ENCODE peak calls at places on chromosome 22, in five cellular contexts. M is stomach, Q is keratinocyte, L is AG04450, P is pancreas. D is an unnamed sample.

GRCh38 chr22:28883917-28884753 is 763 bp downstream of the ZNRF3 start:
- DNase-seq in P (peak; percentile 65), Q (no peak), L (no peak), M (peak; percentile 43), D (no peak)

GRCh38 chr22:29308791-29309262 is 2.4 kb downstream of the GAS2L1 start:
- DNase-seq in Q (peak; percentile 57), M (no peak), L (no peak), P (no peak), D (no peak)

GRCh38 chr22:50218996-50219727 is 18.4 kb downstream of the SELENOO start:
- DNase-seq in Q (no peak), P (peak; percentile 96), L (peak; percentile 47), M (peak; percentile 98), D (peak; percentile 33)

GRCh38 chr22:46734830-46735453 is 3.1 kb downstream of the CERK start:
- DNase-seq in L (no peak), M (peak; percentile 56), P (no peak), Q (no peak), D (no peak)

GRCh38 chr22:31488988-31489617 is 539 bp downstream of the EIF4ENIF1 start:
- DNase-seq in Q (no peak), M (peak; percentile 36), P (peak; percentile 66), L (no peak), D (no peak)

GRCh38 chr22:29032584-29032983 is 29.0 kb downstream of the C22orf31 start:
- DNase-seq in L (no peak), M (peak; percentile 34), P (no peak), Q (no peak), D (no peak)

GRCh38 chr22:46355369-46355995 is 20.0 kb downstream of the TRMU start:
- DNase-seq in L (peak; percentile 13), M (peak; percentile 80), P (peak; percentile 84), Q (no peak), D (no peak)

GRCh38 chr22:33575041-33575440 is 345.2 kb downstream of the LARGE1 start:
- DNase-seq in L (no peak), Q (no peak), P (no peak), M (no peak), D (no peak)

GRCh38 chr22:50252081-50253045 is 1.3 kb upstream of the HDAC10 start:
- DNase-seq in M (peak; percentile 84), L (no peak), P (peak; percentile 79), Q (no peak), D (no peak)

GRCh38 chr22:50105529-50106100 is 15.8 kb downstream of the MOV10L1 start:
- DNase-seq in Q (no peak), L (no peak), M (no peak), P (no peak), D (peak; percentile 63)

GRCh38 chr22:23767303-23767672 is 484 bp downstream of the CHCHD10 start:
- DNase-seq in P (peak; percentile 46), Q (no peak), L (no peak), M (no peak), D (no peak)
- H3K27ac ChIP-seq in P (peak overlapping the region; percentile 73), Q (no peak overlapping the region), L (no peak overlapping the region), M (peak overlapping the region; percentile 85), D (no peak overlapping the region)

DNA sequence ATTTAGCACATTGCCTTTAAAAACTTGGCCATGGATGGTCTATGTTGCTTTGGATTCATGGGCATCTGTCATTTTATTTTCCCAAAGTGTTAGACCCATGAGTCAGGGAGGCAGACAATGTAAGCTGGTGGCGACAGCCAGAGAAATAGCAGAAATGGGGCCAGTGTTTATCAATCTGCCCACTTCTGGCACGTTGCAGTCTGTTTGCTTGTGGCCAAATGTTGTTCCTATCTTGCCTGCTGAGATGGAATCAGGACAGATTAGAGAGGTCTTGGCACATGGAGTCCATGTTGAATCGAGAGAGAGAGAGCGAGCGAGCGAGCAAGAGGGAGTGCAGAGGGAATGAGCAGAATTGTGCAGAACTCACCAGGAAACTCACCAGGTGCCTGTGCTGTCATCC is 22.0 kb upstream of the PARVG start:
- DNase-seq in M (no peak), Q (no peak), L (no peak), P (no peak), D (no peak)
- H3K27ac ChIP-seq in M (no peak overlapping the region), Q (no peak overlapping the region), L (peak overlapping the region; percentile 39), P (no peak overlapping the region), D (no peak overlapping the region)

DNA sequence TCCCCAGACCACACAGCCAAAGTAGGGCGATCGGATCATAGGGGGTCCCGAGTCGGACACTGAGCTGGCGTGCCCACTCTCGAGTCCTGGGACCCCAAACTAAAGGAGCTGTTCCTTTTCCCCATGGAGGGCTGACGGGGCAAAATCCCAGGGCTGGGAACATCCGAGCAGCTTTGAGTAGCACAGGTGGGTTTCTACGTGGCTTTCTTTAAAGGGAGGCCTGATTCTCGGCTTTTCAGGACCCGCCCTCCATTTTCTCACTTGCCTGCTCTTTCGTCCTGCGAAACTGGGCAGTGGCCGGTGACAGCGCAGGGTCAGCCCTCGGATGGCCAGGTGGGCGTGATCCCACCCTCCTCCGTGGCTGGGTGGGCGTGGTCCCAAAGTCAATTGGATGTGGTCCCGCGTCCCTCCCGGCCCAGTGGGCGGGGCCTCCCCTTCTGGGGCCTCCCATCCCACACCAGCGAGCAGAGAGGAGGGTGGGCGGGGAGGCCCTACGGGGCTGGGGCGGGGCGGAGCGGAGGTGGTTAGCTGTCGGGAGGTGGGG is 17.5 kb upstream of the TXNRD2 start:
- DNase-seq in L (no peak), M (peak; percentile 81), P (peak; percentile 86), Q (no peak), D (no peak)
- H3K27ac ChIP-seq in L (no peak overlapping the region), M (peak overlapping the region; percentile 71), P (peak overlapping the region; percentile 22), Q (peak overlapping the region; percentile 49), D (no peak overlapping the region)

DNA sequence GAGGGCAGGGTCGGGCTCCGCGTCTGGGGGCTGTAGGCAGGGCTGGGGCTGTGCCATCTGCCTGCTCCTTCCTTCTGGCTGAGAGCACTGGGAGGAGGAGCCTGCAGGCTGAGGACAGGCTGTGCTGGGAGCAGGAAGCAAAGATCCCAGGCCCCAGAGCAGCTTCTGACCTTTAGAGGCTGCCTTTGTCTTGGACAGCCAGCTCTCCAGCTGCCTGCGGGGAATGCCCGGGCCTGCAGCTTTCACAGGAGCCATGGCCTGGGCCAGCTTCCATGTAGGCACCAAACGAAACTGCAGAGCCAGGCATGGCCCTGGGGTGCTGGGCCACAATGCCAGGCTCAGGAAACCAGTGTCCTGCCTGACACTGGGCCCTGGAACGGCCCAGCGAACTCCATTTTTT is 67.8 kb downstream of the MCM5 start:
- DNase-seq in P (peak; percentile 38), Q (no peak), M (peak; percentile 85), L (no peak), D (no peak)
- H3K27ac ChIP-seq in P (no peak overlapping the region), Q (no peak overlapping the region), M (peak overlapping the region; percentile 86), L (peak overlapping the region; percentile 73), D (peak overlapping the region; percentile 22)

GRCh38 chr22:21701384-21701971 is 34.1 kb downstream of the YPEL1 start:
- DNase-seq in L (no peak), P (no peak), Q (no peak), M (no peak), D (no peak)

GRCh38 chr22:21697866-21698265 is 32.1 kb downstream of the PPIL2 start:
- DNase-seq in L (peak; percentile 38), M (no peak), Q (no peak), P (no peak), D (no peak)

GRCh38 chr22:21700822-21701221 is 34.8 kb downstream of the YPEL1 start:
- DNase-seq in M (no peak), L (no peak), P (no peak), Q (no peak), D (no peak)

GRCh38 chr22:21698430-21699329 is 32.9 kb downstream of the PPIL2 start:
- DNase-seq in L (no peak), M (no peak), Q (no peak), P (no peak), D (no peak)

DNA sequence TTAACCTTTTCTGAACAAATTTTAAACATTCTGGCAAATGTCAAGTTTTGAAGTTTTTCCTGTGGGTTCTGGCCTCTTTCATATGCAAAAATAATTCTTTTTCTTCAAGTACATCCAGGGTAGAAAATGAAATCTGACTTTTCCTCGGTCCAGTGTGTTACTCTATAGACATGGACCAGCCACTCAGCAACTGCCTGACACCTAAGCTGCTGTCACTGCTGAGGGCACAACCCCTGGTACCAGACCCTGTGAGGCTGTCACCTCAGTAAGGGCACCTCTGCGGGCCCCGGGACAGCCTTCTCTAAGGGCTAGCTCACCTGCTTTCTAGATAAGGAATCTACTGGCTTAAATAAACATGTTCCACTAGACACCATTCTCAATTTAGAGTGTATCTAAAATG is 33.8 kb downstream of the PPIL2 start:
- DNase-seq in M (no peak), L (no peak), Q (no peak), P (no peak), D (no peak)
- H3K27ac ChIP-seq in M (no peak overlapping the region), L (no peak overlapping the region), Q (no peak overlapping the region), P (no peak overlapping the region), D (no peak overlapping the region)